ENCODE peak calls at places on chromosomes 13 and 19, in six cellular contexts. A, Q, T, U, Y and Z are unnamed samples.

GRCh38 chr19:5974721-5975387 is 3.1 kb downstream of the RANBP3 start:
- DNase-seq in Q (no peak), A (no peak), Y (no peak), T (no peak), U (no peak), Z (no peak)

GRCh38 chr13:43078399-43078798 is 55.0 kb downstream of the DNAJC15 start:
- DNase-seq in Q (no peak), T (no peak), Y (no peak), U (no peak), A (no peak), Z (no peak)

GRCh38 chr13:36850790-36851438 is 31.9 kb downstream of the RFXAP start:
- DNase-seq in Y (no peak), A (peak), U (no peak), T (peak), Q (no peak), Z (no peak)

GRCh38 chr13:35780613-35781012 is 304.1 kb upstream of the MAB21L1 start:
- DNase-seq in U (no peak), T (no peak), Y (no peak), A (no peak), Q (no peak), Z (no peak)

GRCh38 chr13:35866801-35867200 is 264.4 kb downstream of the DCLK1 start:
- DNase-seq in A (no peak), U (no peak), Y (no peak), T (no peak), Q (no peak), Z (no peak)

GRCh38 chr19:16012552-16012951 is 63.7 kb upstream of the TPM4 start:
- DNase-seq in A (no peak), Y (no peak), Q (no peak), T (no peak), U (no peak), Z (no peak)

GRCh38 chr13:93409816-93410215 is 183.2 kb downstream of the GPC6 start:
- DNase-seq in Q (no peak), T (no peak), Y (no peak), A (no peak), U (no peak), Z (no peak)

GRCh38 chr19:51570962-51571575 is at the start of gene ZNF175:
- DNase-seq in Y (peak), U (peak), Q (peak), A (peak), T (peak), Z (peak)

GRCh38 chr19:6710273-6711077 is 10.0 kb downstream of the C3 start:
- DNase-seq in A (no peak), U (no peak), Q (no peak), T (peak), Y (no peak), Z (no peak)

GRCh38 chr19:48152552-48152951 is 17.6 kb downstream of the LIG1 start:
- DNase-seq in Y (no peak), T (peak), Q (no peak), U (peak), A (peak), Z (peak)

GRCh38 chr19:56811480-56811879 is 29.0 kb downstream of the PEG3 start:
- DNase-seq in Y (no peak), A (no peak), Q (no peak), U (no peak), T (no peak), Z (no peak)
- TF ChIP-seq REST in Y (no peak), A (no peak), Q (no peak), U (no peak), T (no peak), Z (no peak)

GRCh38 chr19:4327252-4327876 is 11.3 kb downstream of the STAP2 start:
- DNase-seq in T (peak), U (no peak), Q (peak), Y (no peak), A (peak), Z (peak)
- TF ChIP-seq REST in T (no peak), U (no peak), Q (no peak), Y (no peak), A (no peak), Z (no peak)

DNA sequence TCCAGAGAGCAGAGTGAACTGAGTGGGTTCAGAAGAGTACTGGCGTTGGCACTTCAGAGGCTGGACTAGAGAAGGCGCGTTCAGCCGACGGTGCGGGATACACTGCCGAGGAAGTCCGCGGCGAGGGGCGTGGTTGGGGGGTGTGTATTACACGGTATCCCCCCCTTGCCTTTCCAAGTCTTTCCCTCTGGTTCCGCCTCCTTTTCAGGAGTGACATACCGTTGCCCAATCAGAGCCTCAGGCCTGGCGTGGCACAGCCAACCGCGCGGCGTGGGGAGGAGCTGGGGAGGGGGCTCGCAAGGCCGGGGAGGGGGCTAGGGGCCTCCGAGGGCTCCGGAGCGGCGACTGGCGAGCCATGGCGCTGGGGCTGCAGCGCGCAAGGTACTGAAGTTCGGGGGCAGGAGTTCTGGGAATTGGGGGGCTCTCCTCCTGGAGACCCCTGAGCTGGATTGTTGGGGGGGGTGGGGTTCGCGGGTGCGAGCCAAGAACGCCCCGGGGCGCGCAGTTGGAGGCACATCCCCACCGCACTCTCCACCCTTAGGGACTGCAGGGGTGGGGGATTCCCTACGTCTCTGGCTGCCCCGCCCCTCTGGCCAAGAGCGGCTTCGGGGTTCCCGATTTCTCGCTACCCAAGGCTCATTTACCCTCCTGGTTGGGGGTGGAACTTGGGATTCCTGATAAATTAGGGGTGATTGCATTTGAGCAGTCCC is at the start of gene HIF3A:
- DNase-seq in Q (no peak), T (peak), Y (no peak), A (peak), U (no peak), Z (no peak)
- TF ChIP-seq REST in Q (no peak), T (no peak), Y (no peak), A (no peak), U (no peak), Z (no peak)

GRCh38 chr19:40464059-40465024 is 1.2 kb downstream of the BLVRB start:
- DNase-seq in U (peak), Q (peak), A (peak), T (peak), Y (peak), Z (peak)
- TF ChIP-seq REST in U (no peak), Q (no peak), A (no peak), T (no peak), Y (no peak), Z (no peak)

DNA sequence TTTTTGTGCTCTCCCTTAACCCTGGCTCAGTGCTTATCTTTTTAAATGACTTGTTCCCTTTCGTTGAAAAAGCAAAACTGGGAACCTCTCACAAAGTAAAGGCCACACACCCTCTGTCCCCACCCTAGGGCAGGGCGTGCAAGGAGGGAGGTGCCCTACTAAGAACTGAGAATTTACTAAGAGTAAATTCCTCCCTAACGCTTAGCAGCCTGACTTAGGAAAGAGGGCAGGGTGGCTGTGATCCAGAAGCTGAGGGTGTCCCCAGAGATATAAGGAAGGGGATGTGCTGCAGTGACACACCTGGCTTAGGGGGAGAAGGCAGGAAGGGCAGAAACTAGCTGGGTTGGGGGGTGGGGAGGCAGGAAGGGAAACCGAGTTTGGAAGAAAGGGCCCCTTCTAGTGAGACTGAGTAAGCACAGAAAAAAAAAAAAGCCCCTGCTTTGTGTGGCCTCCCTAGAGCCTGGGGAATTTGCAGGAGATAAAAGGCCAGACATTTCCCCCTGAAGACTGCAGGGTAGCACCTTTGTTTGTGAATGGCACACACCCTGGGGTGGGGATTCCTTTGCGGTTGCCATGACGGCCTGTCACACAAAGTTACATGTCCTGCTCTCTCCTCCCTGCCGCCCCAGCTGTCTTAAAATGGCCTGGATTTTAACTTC is 435.1 kb downstream of the EFNB2 start:
- DNase-seq in U (peak), Q (no peak), A (no peak), T (peak), Y (no peak), Z (peak)
- TF ChIP-seq REST in U (no peak), Q (no peak), A (no peak), T (no peak), Y (no peak), Z (no peak)

DNA sequence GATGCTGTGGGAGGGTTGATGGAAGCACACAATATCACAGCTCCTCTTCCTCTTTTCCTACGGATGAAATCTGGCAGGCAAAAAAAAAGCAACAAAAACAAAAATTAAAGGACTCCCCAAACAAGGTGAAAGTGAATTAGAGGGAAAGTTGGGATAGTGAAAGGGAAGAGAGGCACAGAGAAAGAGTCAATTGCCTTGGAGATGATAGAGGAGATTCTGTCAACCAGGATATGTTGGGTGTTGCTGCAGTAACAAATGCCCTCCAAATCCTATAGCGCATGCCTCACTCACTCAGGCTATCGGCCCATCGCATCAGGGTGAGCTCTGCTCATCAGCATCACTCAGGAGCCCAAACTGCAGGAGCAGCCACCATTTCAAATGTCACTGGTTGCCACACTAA is 119.1 kb downstream of the DLEU7 start:
- DNase-seq in Q (no peak), U (no peak), Y (no peak), T (no peak), A (no peak), Z (no peak)
- TF ChIP-seq REST in Q (no peak), U (no peak), Y (no peak), T (no peak), A (no peak), Z (no peak)

GRCh38 chr13:113769106-113769505 is 10.1 kb downstream of the TMEM255B start:
- DNase-seq in Q (no peak), Y (no peak), T (no peak), U (no peak), A (no peak), Z (no peak)

GRCh38 chr13:113769881-113770280 is 10.9 kb downstream of the TMEM255B start:
- DNase-seq in T (no peak), A (no peak), Y (no peak), U (no peak), Q (no peak), Z (no peak)

GRCh38 chr13:113774177-113775107 is 15.4 kb downstream of the TMEM255B start:
- DNase-seq in A (peak), T (no peak), Q (no peak), Y (peak), U (no peak), Z (peak)

GRCh38 chr13:113770441-113770840 is 11.4 kb downstream of the TMEM255B start:
- DNase-seq in U (no peak), A (no peak), Q (no peak), T (no peak), Y (no peak), Z (no peak)

GRCh38 chr13:113771709-113772331 is 12.8 kb downstream of the TMEM255B start:
- DNase-seq in U (no peak), Y (no peak), Q (no peak), T (no peak), A (no peak), Z (no peak)
- TF ChIP-seq REST in U (no peak), Y (no peak), Q (no peak), T (no peak), A (no peak), Z (no peak)

GRCh38 chr19:49469828-49470614 is 4.0 kb upstream of the FLT3LG start:
- DNase-seq in Y (no peak), A (no peak), T (peak), Q (no peak), U (no peak), Z (peak)
- TF ChIP-seq REST in Y (no peak), A (no peak), T (no peak), Q (no peak), U (no peak), Z (no peak)